ENCODE peak calls at places on chromosomes 3 and 15, in six cellular contexts. F is retinal pigment epithelial cell, I is fibroblast of pulmonary artery, S is astrocyte of the cerebellum, L is cardiac fibroblast, D is foreskin fibroblast. G is an unnamed sample.
A peak's percentile ranks its signal among the peaks of the same experiment; 100 is the strongest.

GRCh38 chr3:159252772-159253384 is 451.0 kb downstream of the MFSD1 start:
- DNase-seq in F (no peak), I (peak; percentile 81), S (peak; percentile 50), L (peak; percentile 53), D (peak; percentile 85), G (no peak)

GRCh38 chr3:10417849-10418248 is 87.5 kb downstream of the ATP2B2 start:
- DNase-seq in F (no peak), I (peak; percentile 9), S (peak; percentile 6), L (peak; percentile 10), D (peak; percentile 35), G (no peak)

GRCh38 chr15:90814193-90814811 is 54.1 kb upstream of the FURIN start:
- DNase-seq in F (no peak), I (no peak), S (peak; percentile 39), L (no peak), D (no peak), G (no peak)

GRCh38 chr3:69012836-69013255 is 638 bp downstream of the EOGT start:
- DNase-seq in F (no peak), I (peak; percentile 68), S (no peak), L (peak; percentile 78), D (peak; percentile 73), G (no peak)

GRCh38 chr3:16547958-16548357 is 34.5 kb upstream of the RFTN1 start:
- DNase-seq in F (no peak), I (no peak), S (no peak), L (no peak), D (no peak), G (no peak)

GRCh38 chr3:66971891-66972551 is 26.1 kb upstream of the KBTBD8 start:
- DNase-seq in F (no peak), I (peak; percentile 82), S (peak; percentile 28), L (peak; percentile 83), D (peak; percentile 86), G (peak; percentile 45)

GRCh38 chr3:99475229-99475628 is 163.2 kb upstream of the COL8A1 start:
- DNase-seq in F (no peak), I (no peak), S (no peak), L (no peak), D (peak; percentile 26), G (no peak)

GRCh38 chr15:89628791-89629715 is 26.2 kb downstream of the KIF7 start:
- DNase-seq in F (no peak), I (no peak), S (no peak), L (no peak), D (no peak), G (no peak)

GRCh38 chr15:78209646-78210348 is 24.6 kb downstream of the ACSBG1 start:
- DNase-seq in F (no peak), I (no peak), S (no peak), L (no peak), D (peak; percentile 28), G (no peak)

GRCh38 chr15:63156708-63157065 is 590 bp downstream of the RPS27L start:
- DNase-seq in F (no peak), I (peak; percentile 54), S (no peak), L (peak; percentile 44), D (peak; percentile 41), G (no peak)

GRCh38 chr3:21914451-21914850 is 163.4 kb upstream of the ZNF385D start:
- DNase-seq in F (no peak), I (peak; percentile 22), S (no peak), L (no peak), D (peak; percentile 22), G (no peak)

GRCh38 chr15:28881170-28881569 is 4.6 kb upstream of the APBA2 start:
- DNase-seq in F (no peak), I (peak; percentile 47), S (no peak), L (peak; percentile 54), D (peak; percentile 65), G (no peak)

GRCh38 chr3:139629033-139629432 is 48.7 kb downstream of the NMNAT3 start:
- DNase-seq in F (no peak), I (peak; percentile 4), S (no peak), L (peak; percentile 6), D (peak; percentile 2), G (no peak)

DNA sequence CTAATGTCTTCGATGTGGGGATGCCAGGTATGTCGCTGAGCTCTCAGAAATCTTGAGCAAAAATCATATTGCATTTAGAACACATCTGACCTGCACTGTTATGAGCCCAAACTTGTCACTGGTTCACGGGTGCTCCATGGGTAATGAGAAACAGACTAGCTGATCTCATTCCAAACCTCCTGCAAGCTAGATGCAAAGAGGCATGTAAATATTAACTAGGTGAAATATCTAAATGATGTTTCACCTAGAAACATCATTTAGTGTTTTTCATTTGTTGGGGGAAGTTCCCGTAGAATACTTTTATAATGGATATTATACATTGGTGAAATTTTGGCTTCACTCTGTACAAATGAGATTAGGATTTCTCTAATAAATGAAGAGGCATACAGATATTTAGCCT is 549.3 kb downstream of the OCA2 start:
- DNase-seq in F (no peak), I (no peak), S (no peak), L (no peak), D (peak; percentile 1), G (no peak)
- TF ChIP-seq CTCF in F (no peak), I (no peak), S (no peak), L (no peak), D (no peak), G (no peak)

DNA sequence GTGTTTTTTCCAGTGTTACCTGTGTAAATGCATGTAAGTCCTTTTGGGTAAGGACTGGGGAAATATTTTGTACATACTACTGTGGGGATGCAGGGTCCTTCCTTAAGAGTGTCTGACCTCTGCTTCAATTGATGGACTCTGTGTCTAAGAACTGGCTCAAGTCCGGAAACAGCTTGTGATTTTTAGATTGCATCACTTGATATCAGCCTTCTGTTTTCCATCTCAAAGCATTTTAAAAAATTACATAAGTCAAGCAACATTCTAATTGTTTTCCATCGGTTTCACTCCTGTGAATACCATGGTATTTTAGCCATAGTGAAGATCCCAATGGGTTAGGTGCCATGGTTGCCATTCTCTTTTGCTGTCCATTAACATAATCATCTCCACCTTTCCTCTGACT is 597.6 kb downstream of the SQOR start:
- DNase-seq in F (no peak), I (no peak), S (no peak), L (no peak), D (no peak), G (no peak)
- TF ChIP-seq CTCF in F (no peak), I (no peak), S (no peak), L (no peak), D (no peak), G (no peak)

GRCh38 chr15:51286816-51287215 is 51.6 kb downstream of the CYP19A1 start:
- DNase-seq in F (no peak), I (no peak), S (no peak), L (no peak), D (no peak), G (no peak)
- TF ChIP-seq CTCF in F (no peak), I (no peak), S (peak; percentile 7), L (peak; percentile 24), D (no peak), G (peak; percentile 33)

GRCh38 chr3:187063286-187064081 is 75.8 kb downstream of the RPL39L start:
- DNase-seq in F (peak; percentile 51), I (no peak), S (no peak), L (peak; percentile 20), D (peak; percentile 14), G (no peak)
- TF ChIP-seq CTCF in F (no peak), I (no peak), S (no peak), L (no peak), D (no peak), G (no peak)

DNA sequence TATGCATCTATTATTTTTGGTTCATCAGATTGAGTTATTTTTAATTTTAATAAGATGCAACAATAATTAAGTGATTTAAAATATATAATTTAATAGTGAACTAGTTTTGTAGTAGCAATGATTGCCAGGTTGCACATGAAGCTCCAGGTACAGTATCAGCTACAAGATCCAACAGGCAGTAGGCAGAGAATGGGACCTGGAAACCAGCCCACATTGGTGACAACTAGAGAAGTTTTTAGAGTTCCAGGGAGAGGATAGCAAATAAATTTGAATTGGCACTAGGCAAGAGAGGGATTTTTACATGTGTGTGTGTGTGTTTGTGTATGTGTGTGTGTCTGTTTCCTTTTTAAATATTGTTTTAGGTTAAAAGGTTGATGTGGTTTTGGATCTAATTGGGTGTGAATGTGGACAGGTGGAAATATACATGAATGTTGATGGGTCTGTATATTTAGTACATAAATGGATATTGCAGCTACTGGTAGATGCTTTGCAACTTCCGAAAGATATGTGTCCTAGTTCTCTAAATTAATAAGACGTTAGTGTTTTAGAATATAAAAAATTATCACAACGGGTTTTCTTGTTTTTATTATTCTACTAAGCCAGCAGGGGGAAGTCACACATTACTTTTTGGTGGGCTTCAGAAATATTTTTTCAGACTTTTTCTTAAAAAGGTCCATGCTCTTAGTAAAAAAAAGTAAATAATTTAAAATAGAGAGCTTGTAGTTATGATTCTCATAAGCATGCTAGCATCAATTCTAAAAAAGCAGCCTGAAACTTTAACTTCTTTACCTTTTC is 110.1 kb upstream of the GBE1 start:
- DNase-seq in F (no peak), I (peak; percentile 6), S (no peak), L (peak; percentile 12), D (peak; percentile 34), G (no peak)
- TF ChIP-seq CTCF in F (peak; percentile 37), I (no peak), S (no peak), L (peak; percentile 8), D (no peak), G (peak; percentile 35)

GRCh38 chr3:64316971-64317370 is 91.7 kb upstream of the PRICKLE2 start:
- DNase-seq in F (no peak), I (no peak), S (no peak), L (no peak), D (peak; percentile 38), G (no peak)

GRCh38 chr3:64318001-64318400 is 92.7 kb upstream of the PRICKLE2 start:
- DNase-seq in F (no peak), I (no peak), S (no peak), L (peak; percentile 17), D (no peak), G (no peak)

GRCh38 chr3:64318670-64319271 is 93.5 kb upstream of the PRICKLE2 start:
- DNase-seq in F (no peak), I (no peak), S (no peak), L (peak; percentile 31), D (no peak), G (no peak)

GRCh38 chr3:64321747-64322146 is 96.5 kb upstream of the PRICKLE2 start:
- DNase-seq in F (peak; percentile 75), I (peak; percentile 73), S (peak; percentile 67), L (peak; percentile 73), D (peak; percentile 89), G (no peak)

DNA sequence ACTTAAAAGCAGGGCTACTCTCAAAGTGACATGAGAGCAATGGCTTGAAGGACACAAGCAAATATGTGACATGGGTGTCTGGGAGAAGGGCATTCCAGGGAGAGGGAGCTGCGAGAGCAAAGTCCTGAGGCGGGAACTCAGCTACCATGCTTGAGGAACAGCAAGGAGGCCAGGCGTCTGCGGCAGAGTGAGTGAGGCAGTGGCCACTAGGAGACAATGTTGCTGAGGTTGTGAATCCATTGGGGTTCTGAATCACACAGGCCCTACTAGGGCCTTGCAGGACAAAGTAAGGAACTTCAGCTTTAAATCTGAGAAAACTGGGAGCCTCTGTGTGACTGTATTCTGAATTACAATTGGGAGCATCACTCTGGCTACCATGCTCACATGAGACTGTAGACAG is 94.1 kb upstream of the PRICKLE2 start:
- DNase-seq in F (no peak), I (no peak), S (no peak), L (no peak), D (no peak), G (no peak)
- TF ChIP-seq CTCF in F (no peak), I (peak; percentile 10), S (peak; percentile 9), L (no peak), D (no peak), G (peak; percentile 10)

GRCh38 chr3:194908972-194909371 is 223.3 kb downstream of the FAM43A start:
- DNase-seq in F (no peak), I (no peak), S (no peak), L (no peak), D (no peak), G (no peak)
- TF ChIP-seq CTCF in F (no peak), I (peak; percentile 22), S (no peak), L (no peak), D (no peak), G (no peak)

G was measured in D721Med.